ENCODE peak calls at places on chromosomes 3 and 15, in five cellular contexts. N is HCT116, I is K562, Q is HepG2, F is H1. R is an unnamed sample.

GRCh38 chr3:186339180-186339912 is 22.7 kb downstream of the DGKG start:
- DNase-seq in Q (no peak), F (no peak), I (no peak), N (no peak), R (no peak)

GRCh38 chr3:138078901-138079344 is 36.5 kb downstream of the DZIP1L start:
- DNase-seq in Q (peak; percentile 32), N (peak; percentile 27), F (no peak), I (no peak), R (no peak)

GRCh38 chr3:143291826-143292447 is 172.4 kb downstream of the CHST2 start:
- DNase-seq in N (no peak), F (no peak), I (no peak), Q (no peak), R (peak; percentile 55)

GRCh38 chr3:17027344-17027743 is 142.6 kb downstream of the PLCL2 start:
- DNase-seq in N (no peak), I (no peak), Q (no peak), F (no peak), R (no peak)

GRCh38 chr15:58471341-58471740 is 39.5 kb downstream of the LIPC start:
- DNase-seq in F (no peak), N (no peak), I (no peak), Q (no peak), R (no peak)

GRCh38 chr3:143848707-143849106 is 439 bp upstream of the SLC9A9 start:
- DNase-seq in F (no peak), N (no peak), I (no peak), Q (no peak), R (no peak)

GRCh38 chr15:66404532-66404931 is 17.8 kb downstream of the MAP2K1 start:
- DNase-seq in I (no peak), Q (no peak), N (no peak), F (no peak), R (no peak)

GRCh38 chr15:43133429-43134156 is at the start of gene TMEM62:
- DNase-seq in I (peak; percentile 92), Q (peak; percentile 77), N (peak; percentile 76), F (peak; percentile 78), R (peak; percentile 94)

GRCh38 chr15:64070965-64071851 is 22.4 kb downstream of the CIAO2A start:
- DNase-seq in N (no peak), Q (peak; percentile 74), I (peak; percentile 32), F (no peak), R (no peak)

GRCh38 chr3:173045770-173046382 is 95.2 kb downstream of the SPATA16 start:
- DNase-seq in F (no peak), N (no peak), Q (no peak), I (no peak), R (no peak)

GRCh38 chr3:152910211-152910610 is 75.3 kb downstream of the P2RY1 start:
- DNase-seq in N (no peak), F (no peak), Q (peak; percentile 4), I (no peak), R (peak; percentile 36)

GRCh38 chr15:68583936-68584703 is 5.3 kb downstream of the CORO2B start:
- DNase-seq in Q (no peak), F (no peak), I (no peak), N (no peak), R (no peak)

GRCh38 chr15:69126054-69126469 is 34.4 kb upstream of the GLCE start:
- DNase-seq in I (no peak), F (no peak), Q (peak; percentile 80), N (no peak), R (no peak)

GRCh38 chr3:50450135-50450911 is 53.1 kb downstream of the CACNA2D2 start:
- DNase-seq in N (no peak), Q (peak; percentile 12), I (no peak), F (no peak), R (no peak)

GRCh38 chr3:10142707-10143560 is 1.4 kb downstream of the VHL start:
- DNase-seq in N (no peak), Q (no peak), F (no peak), I (peak; percentile 42), R (peak; percentile 26)

GRCh38 chr15:60054472-60054871 is 50.4 kb downstream of the FOXB1 start:
- DNase-seq in I (no peak), F (no peak), Q (no peak), N (no peak), R (no peak)

GRCh38 chr15:45180201-45180600 is 7.6 kb downstream of the SHF start:
- DNase-seq in N (no peak), I (no peak), F (no peak), Q (no peak), R (no peak)

GRCh38 chr3:114151091-114151490 is 27.8 kb downstream of the DRD3 start:
- DNase-seq in N (no peak), Q (no peak), I (no peak), F (no peak), R (no peak)

GRCh38 chr3:146223401-146224373 is 27.2 kb downstream of the PLSCR4 start:
- DNase-seq in F (no peak), N (no peak), Q (peak; percentile 62), I (no peak), R (no peak)

GRCh38 chr3:181838940-181839914 is 127.5 kb downstream of the SOX2 start:
- DNase-seq in N (no peak), Q (no peak), F (no peak), I (no peak), R (peak; percentile 97)

GRCh38 chr15:90872481-90873184 is 4.2 kb downstream of the FURIN start:
- DNase-seq in F (no peak), I (peak; percentile 62), Q (peak; percentile 56), N (no peak), R (no peak)

GRCh38 chr3:101849714-101850326 is 506 bp downstream of the NFKBIZ start:
- DNase-seq in Q (no peak), I (peak; percentile 41), F (peak; percentile 69), N (no peak), R (peak; percentile 45)

GRCh38 chr3:197428117-197428761 is 127.5 kb downstream of the BDH1 start:
- DNase-seq in N (peak; percentile 32), I (peak; percentile 61), Q (peak; percentile 28), F (no peak), R (no peak)

GRCh38 chr3:4350789-4351163 is 47.6 kb downstream of the SETMAR start:
- DNase-seq in I (peak; percentile 80), Q (peak; percentile 53), F (no peak), N (peak; percentile 37), R (peak; percentile 79)

GRCh38 chr15:92619380-92620101 is 36.0 kb downstream of the FAM174B start:
- DNase-seq in I (no peak), Q (no peak), N (no peak), F (no peak), R (no peak)

GRCh38 chr15:70815604-70816003 is 38.4 kb downstream of the LARP6 start:
- DNase-seq in I (no peak), F (no peak), N (no peak), Q (peak; percentile 57), R (no peak)

GRCh38 chr3:97823503-97824004 is 1.7 kb downstream of the CRYBG3 start:
- DNase-seq in N (no peak), I (no peak), F (no peak), Q (no peak), R (no peak)

GRCh38 chr3:123722021-123722420 is 137.2 kb upstream of the HACD2 start:
- DNase-seq in F (no peak), N (no peak), Q (no peak), I (no peak), R (no peak)

GRCh38 chr3:111715911-111716523 is 120.9 kb upstream of the ZBED2 start:
- DNase-seq in N (no peak), Q (peak; percentile 47), I (peak; percentile 17), F (peak; percentile 59), R (peak; percentile 79)

GRCh38 chr3:157110761-157111238 is 49.1 kb downstream of the CCNL1 start:
- DNase-seq in Q (no peak), I (peak; percentile 78), F (no peak), N (no peak), R (no peak)

GRCh38 chr3:4864503-4864902 is 114.7 kb upstream of the BHLHE40 start:
- DNase-seq in I (no peak), N (no peak), Q (no peak), F (no peak), R (no peak)

GRCh38 chr3:160403028-160403545 is 3.6 kb downstream of the SMC4 start:
- DNase-seq in Q (no peak), N (no peak), F (no peak), I (no peak), R (peak; percentile 34)

GRCh38 chr3:143535994-143536784 is 312.1 kb downstream of the SLC9A9 start:
- DNase-seq in F (no peak), N (no peak), I (no peak), Q (no peak), R (no peak)

GRCh38 chr15:65044724-65045481 is at the start of gene SLC51B:
- DNase-seq in Q (peak; percentile 99), N (no peak), I (no peak), F (no peak), R (no peak)

DNA sequence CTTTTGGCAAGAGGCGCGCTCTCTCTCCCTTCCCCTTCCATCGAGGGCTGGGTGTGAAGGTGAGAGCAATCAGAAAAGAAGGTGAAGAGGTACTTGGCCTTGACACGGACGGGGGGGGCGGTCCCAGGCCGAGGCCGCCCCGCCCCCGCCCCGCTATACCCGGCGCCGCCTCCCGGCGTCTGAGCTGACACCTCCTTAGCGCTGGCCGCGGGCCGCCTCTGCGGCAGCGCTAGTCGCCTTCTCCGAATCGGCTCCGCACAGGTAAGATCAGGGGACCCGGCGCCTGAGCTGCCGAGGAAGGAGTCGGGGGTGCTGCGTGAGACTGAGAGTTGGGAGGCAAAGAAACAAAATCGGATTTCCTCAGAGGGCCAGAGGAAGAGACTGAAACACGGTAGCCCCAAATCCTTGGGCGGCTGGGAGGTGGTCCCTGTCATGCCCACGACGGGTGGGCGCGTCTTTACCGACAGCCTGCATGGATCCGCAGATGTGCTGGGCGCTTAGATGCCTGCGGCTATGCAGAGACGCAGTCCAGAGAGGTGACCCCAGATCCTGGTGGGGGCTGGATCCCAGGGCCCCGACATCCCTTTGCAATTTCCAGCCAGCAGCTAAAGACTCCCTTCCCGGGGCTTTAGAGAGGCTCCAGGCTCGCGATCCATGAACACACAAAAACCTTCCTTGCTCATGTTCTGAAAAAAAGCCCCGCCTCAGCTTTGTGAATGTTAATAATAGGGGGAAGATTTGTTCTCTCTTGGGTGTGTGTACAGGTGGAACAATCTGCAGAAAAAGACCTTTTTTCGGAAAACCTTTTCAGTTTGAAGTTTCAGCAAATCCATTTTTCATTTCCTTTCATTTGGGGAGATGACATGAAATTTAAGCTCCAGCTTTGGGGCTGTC is at the start of gene ENTPD3:
- DNase-seq in N (no peak), F (peak; percentile 77), I (peak; percentile 82), Q (no peak), R (peak; percentile 56)
- TF ChIP-seq JUND in N (no peak), F (no peak), I (no peak), Q (no peak), R (no peak)

GRCh38 chr15:85756411-85757072 is 38.2 kb downstream of the KLHL25 start:
- DNase-seq in N (no peak), F (no peak), Q (no peak), I (no peak), R (peak; percentile 38)
- TF ChIP-seq JUND in N (no peak), F (no peak), Q (no peak), I (no peak), R (no peak)

DNA sequence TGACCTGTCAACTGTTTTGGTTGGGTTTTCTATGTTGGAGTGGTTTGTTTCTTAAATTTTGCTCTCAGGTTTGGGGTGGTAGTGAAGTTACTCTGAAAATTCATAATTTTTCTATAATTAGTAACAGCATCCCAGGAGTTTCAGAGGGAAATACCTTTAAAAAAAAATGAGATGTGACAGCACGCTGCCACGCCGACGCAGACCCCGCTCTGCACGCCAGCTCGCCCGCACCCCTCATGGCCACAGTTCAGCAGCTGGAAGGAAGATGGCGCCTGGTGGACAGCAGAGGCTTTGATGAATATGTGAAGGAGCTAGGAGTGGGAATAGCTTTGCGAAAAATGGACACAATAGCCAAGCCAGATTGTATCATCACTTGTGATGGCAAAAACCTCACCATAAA is 34.6 kb downstream of the AKAP13 start:
- DNase-seq in N (no peak), I (no peak), Q (no peak), F (no peak), R (no peak)
- TF ChIP-seq JUND in N (no peak), I (no peak), Q (no peak), F (no peak), R (no peak)

GRCh38 chr3:133853925-133854227 is 41.8 kb downstream of the RAB6B start:
- DNase-seq in I (no peak), N (no peak), Q (no peak), F (no peak), R (no peak)
- TF ChIP-seq JUND in I (no peak), N (no peak), Q (no peak), F (no peak), R (no peak)